ENCODE peak calls at places on chromosomes 1 and 21, in four cellular contexts. L is WTC11, U is SK-N-SH, I is K562. D is an unnamed sample.

GRCh38 chr21:34887729-34888568 is 161.2 kb downstream of the RUNX1 start:
- DNase-seq in L (peak; percentile 40), U (peak; percentile 63), I (peak; percentile 78), D (no peak)

GRCh38 chr1:33972676-33973395 is 109.0 kb downstream of the HMGB4 start:
- DNase-seq in L (no peak), U (no peak), I (no peak), D (no peak)

GRCh38 chr1:198605880-198606458 is 32.9 kb upstream of the PTPRC start:
- DNase-seq in L (no peak), U (no peak), I (no peak), D (no peak)

GRCh38 chr1:92705456-92705855 is 79.5 kb downstream of the EVI5 start:
- DNase-seq in L (no peak), U (no peak), I (no peak), D (no peak)

GRCh38 chr21:42991992-42992740 is 17.8 kb downstream of the PKNOX1 start:
- DNase-seq in L (no peak), U (no peak), I (peak; percentile 49), D (no peak)

GRCh38 chr1:65001238-65001792 is 35.0 kb upstream of the JAK1 start:
- DNase-seq in L (peak; percentile 70), U (no peak), I (peak; percentile 65), D (no peak)

GRCh38 chr1:172951728-172952365 is 98.9 kb downstream of the TNFSF18 start:
- DNase-seq in L (no peak), U (no peak), I (no peak), D (no peak)

GRCh38 chr1:150259758-150260669 is 2.4 kb downstream of the CA14 start:
- DNase-seq in L (peak; percentile 79), U (peak; percentile 21), I (no peak), D (no peak)

GRCh38 chr1:230012093-230012393 is 55.0 kb upstream of the GALNT2 start:
- DNase-seq in L (no peak), U (no peak), I (no peak), D (no peak)

GRCh38 chr1:226870323-226871046 is at the start of gene PSEN2:
- DNase-seq in L (peak; percentile 55), U (peak; percentile 92), I (peak; percentile 96), D (peak; percentile 84)

GRCh38 chr1:53685272-53686051 is 53.5 kb downstream of the GLIS1 start:
- DNase-seq in L (no peak), U (peak; percentile 85), I (no peak), D (no peak)

GRCh38 chr1:87202922-87203655 is 125.6 kb upstream of the LMO4 start:
- DNase-seq in L (no peak), U (no peak), I (no peak), D (no peak)

DNA sequence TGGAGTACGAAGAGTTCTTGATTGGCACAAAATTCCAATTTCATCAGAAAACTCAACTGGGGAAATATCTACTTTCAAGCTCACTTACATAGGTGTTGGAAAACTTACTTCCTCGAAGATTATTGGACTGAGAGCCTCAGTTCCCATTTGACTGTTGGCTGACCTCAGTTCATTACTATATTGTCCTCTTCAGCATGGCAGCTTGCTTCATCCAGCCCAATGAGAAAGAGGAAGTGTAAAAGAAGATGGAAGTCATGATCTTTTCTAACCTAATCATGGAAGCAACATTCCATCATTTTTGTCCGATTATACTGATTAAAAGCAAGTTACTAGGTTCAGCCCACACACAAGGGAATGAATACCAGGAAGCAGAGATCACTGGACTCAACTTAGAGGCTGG is 49.4 kb downstream of the HSD3B1 start:
- DNase-seq in L (no peak), U (no peak), I (no peak), D (no peak)
- TF ChIP-seq TEAD4 in L (no peak), U (no peak), I (no peak), D (no peak)

GRCh38 chr1:55869050-55869449 is 653.9 kb upstream of the USP24 start:
- DNase-seq in L (no peak), U (no peak), I (no peak), D (no peak)
- TF ChIP-seq TEAD4 in L (no peak), U (no peak), I (no peak), D (no peak)

DNA sequence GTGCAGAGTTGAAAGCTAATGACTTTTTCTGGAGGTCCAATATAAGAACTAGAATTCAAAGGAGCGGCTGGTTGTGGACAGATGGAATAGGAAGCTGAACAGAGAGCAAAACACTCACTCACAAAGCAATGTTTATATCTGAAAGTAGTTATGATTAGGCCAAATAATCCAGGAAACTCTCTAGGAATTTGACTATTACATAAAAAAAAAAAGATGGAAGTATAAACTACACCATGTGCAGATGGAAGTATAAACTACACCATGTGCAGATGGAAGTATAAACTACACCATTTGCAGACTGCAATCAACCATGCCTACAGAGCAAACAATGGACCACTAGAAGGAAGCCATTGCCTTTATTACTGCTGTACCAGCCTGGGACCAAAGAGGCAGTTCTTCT is 771.1 kb downstream of the BRINP3 start:
- DNase-seq in L (no peak), U (no peak), I (no peak), D (no peak)
- TF ChIP-seq TEAD4 in L (no peak), U (no peak), I (no peak), D (no peak)

DNA sequence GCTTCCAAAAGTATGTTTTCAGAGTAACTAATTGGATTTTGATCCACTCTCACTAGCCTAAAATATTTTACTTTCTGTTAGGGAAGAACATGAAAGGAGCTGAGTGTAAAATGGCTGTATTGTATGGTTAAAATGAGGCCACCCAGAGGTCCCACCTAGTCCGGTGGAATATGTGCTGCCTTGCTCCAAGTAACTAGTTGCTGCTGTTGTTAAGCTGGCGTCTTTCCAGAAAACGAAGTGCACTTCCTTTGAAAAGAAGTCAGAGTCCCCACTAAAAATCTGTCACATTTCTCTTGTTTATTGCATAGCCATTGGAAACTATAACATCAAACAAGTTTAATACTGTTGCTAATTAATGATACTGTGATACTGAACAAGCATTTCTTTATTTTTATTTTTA is 3.2 kb downstream of the SLC25A33 start:
- DNase-seq in L (no peak), U (no peak), I (no peak), D (no peak)
- TF ChIP-seq TEAD4 in L (no peak), U (no peak), I (no peak), D (no peak)

GRCh38 chr21:29149771-29150425 is 19.5 kb downstream of the MAP3K7CL start:
- DNase-seq in L (no peak), U (no peak), I (no peak), D (no peak)
- TF ChIP-seq TEAD4 in L (no peak), U (no peak), I (no peak), D (no peak)